ENCODE peak calls at places on chromosomes 4 and X, in ten cellular contexts. V, D, R, G, S, L, I, P, E and B are unnamed samples.

GRCh38 chrX:40644175-40644574 is 3.2 kb downstream of the CXorf38 start:
- DNase-seq in V (no peak), D (no peak), R (peak; percentile 75), G (no peak), S (no peak), L (no peak), I (no peak), P (no peak), E (peak; percentile 66), B (no peak)

GRCh38 chr4:1512738-1513660 is 106.8 kb upstream of the NKX1-1 start:
- DNase-seq in V (peak; percentile 65), D (peak; percentile 77), R (no peak), G (peak; percentile 25), S (no peak), L (no peak), I (peak; percentile 87), P (peak; percentile 49), E (peak; percentile 52), B (peak; percentile 74)

GRCh38 chrX:129981752-129982299 is 609 bp upstream of the BCORL1 start:
- DNase-seq in V (no peak), D (peak; percentile 44), R (no peak), G (no peak), S (no peak), L (no peak), I (no peak), P (no peak), E (no peak), B (peak; percentile 13)

GRCh38 chr4:128291096-128291495 is 3.5 kb upstream of the PGRMC2 start:
- DNase-seq in V (no peak), D (no peak), R (no peak), G (no peak), S (no peak), L (no peak), I (no peak), P (no peak), E (no peak), B (no peak)

GRCh38 chr4:55297346-55297745 is 48.7 kb upstream of the SRD5A3 start:
- DNase-seq in V (peak; percentile 28), D (no peak), R (peak; percentile 26), G (no peak), S (no peak), L (peak; percentile 76), I (peak; percentile 11), P (no peak), E (no peak), B (no peak)

GRCh38 chrX:67614414-67614813 is 70.6 kb downstream of the AR start:
- DNase-seq in V (no peak), D (no peak), R (peak; percentile 55), G (no peak), S (no peak), L (peak; percentile 41), I (no peak), P (no peak), E (peak; percentile 65), B (no peak)

GRCh38 chrX:70755850-70756249 is 152.7 kb downstream of the TEX11 start:
- DNase-seq in V (peak; percentile 48), D (no peak), R (no peak), G (peak; percentile 11), S (no peak), L (no peak), I (no peak), P (no peak), E (no peak), B (no peak)

GRCh38 chrX:110852180-110852579 is 56.6 kb upstream of the CHRDL1 start:
- DNase-seq in V (peak; percentile 13), D (no peak), R (peak; percentile 35), G (peak; percentile 1), S (no peak), L (no peak), I (peak; percentile 19), P (no peak), E (peak; percentile 55), B (no peak)

GRCh38 chrX:39815621-39816020 is 282.1 kb downstream of the BCOR start:
- DNase-seq in V (peak; percentile 88), D (no peak), R (no peak), G (no peak), S (no peak), L (no peak), I (no peak), P (no peak), E (no peak), B (no peak)

GRCh38 chrX:28590394-28590793 is 3.1 kb downstream of the IL1RAPL1 start:
- DNase-seq in V (no peak), D (no peak), R (peak; percentile 53), G (no peak), S (no peak), L (no peak), I (no peak), P (no peak), E (no peak), B (no peak)

GRCh38 chr4:21976166-21976565 is 27.6 kb upstream of the KCNIP4 start:
- DNase-seq in V (no peak), D (no peak), R (no peak), G (no peak), S (no peak), L (no peak), I (no peak), P (no peak), E (no peak), B (no peak)

GRCh38 chr4:169117591-169118081 is 107.6 kb upstream of the CBR4 start:
- DNase-seq in V (no peak), D (no peak), R (peak; percentile 87), G (no peak), S (no peak), L (no peak), I (no peak), P (no peak), E (peak; percentile 81), B (no peak)

GRCh38 chrX:129649268-129650182 is 5.2 kb downstream of the APLN start:
- DNase-seq in V (no peak), D (no peak), R (no peak), G (no peak), S (no peak), L (no peak), I (no peak), P (no peak), E (peak; percentile 80), B (no peak)

GRCh38 chr4:122003335-122003734 is 51.5 kb upstream of the TRPC3 start:
- DNase-seq in V (peak; percentile 86), D (no peak), R (no peak), G (peak; percentile 58), S (no peak), L (no peak), I (peak; percentile 59), P (no peak), E (peak; percentile 12), B (no peak)

GRCh38 chr4:106306561-106306960 is 9.4 kb downstream of the TBCK start:
- DNase-seq in V (no peak), D (no peak), R (no peak), G (no peak), S (no peak), L (no peak), I (no peak), P (no peak), E (no peak), B (no peak)

GRCh38 chrX:12970691-12971202 is 4.2 kb upstream of the TMSB4X start:
- DNase-seq in V (peak; percentile 78), D (no peak), R (peak; percentile 71), G (no peak), S (no peak), L (no peak), I (peak; percentile 79), P (no peak), E (peak; percentile 73), B (no peak)

DNA sequence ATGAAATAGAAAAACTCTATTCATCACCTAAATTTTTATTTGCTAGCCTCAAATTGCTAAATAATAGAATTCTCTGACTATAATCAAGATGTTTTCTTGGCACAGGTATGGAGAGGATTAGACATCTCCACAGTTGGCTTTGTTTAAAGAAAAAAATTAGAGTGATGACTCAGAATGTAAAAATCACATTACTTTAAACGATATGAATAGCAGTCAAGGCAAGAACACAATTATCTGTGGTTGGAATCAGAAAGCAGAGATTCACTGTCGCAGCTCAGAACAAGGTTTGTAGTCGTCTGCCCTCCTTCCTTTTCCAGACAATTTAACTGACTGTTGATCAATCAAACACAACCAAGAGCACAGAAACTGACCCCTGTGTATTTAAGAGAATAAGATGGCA is 32.2 kb upstream of the CCKAR start:
- DNase-seq in V (no peak), D (no peak), R (no peak), G (no peak), S (no peak), L (peak; percentile 36), I (no peak), P (no peak), E (peak; percentile 66), B (no peak)
- H3K27ac ChIP-seq in V (no peak overlapping the region), D (no peak overlapping the region), R (no peak overlapping the region), G (no peak overlapping the region), S (no peak overlapping the region), L (no peak overlapping the region), I (no peak overlapping the region), P (no peak overlapping the region), E (no peak overlapping the region), B (no peak overlapping the region)

GRCh38 chr4:12932203-12932788 is 551.8 kb downstream of the RAB28 start:
- DNase-seq in V (no peak), D (no peak), R (no peak), G (no peak), S (no peak), L (no peak), I (no peak), P (no peak), E (no peak), B (no peak)
- H3K4me1 ChIP-seq in V (no peaks in the 10 kb centered on the region), D (no peaks in the 10 kb centered on the region), R (no peaks in the 10 kb centered on the region), G (no peaks in the 10 kb centered on the region), S (no peaks in the 10 kb centered on the region), L (no peaks in the 10 kb centered on the region), I (peaks cover 15% of the 10 kb centered on the region), P (no peaks in the 10 kb centered on the region), E (no peaks in the 10 kb centered on the region), B (no peaks in the 10 kb centered on the region)

DNA sequence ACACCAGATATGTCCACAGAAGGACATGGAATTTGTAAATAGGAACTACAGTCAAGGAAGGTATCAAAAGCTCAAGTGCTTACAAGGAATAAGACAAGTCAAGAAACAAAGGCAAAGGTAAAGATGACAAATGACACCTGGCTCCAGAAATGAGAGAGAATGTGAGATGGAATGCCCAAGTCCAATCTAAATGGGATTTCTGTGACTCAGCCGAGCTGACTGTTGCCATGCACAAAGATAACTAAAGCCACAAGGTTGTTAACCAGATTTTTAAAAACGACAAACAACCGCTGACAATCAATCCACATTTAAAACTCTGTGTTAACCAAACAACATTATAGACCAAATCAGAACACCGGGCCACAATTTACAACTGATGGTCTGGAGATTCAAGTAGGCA is 1.1 kb downstream of the NFXL1 start:
- DNase-seq in V (peak; percentile 49), D (no peak), R (peak; percentile 26), G (no peak), S (no peak), L (peak; percentile 45), I (peak; percentile 48), P (no peak), E (peak; percentile 60), B (no peak)
- H3K27ac ChIP-seq in V (no peak overlapping the region), D (no peak overlapping the region), R (peak overlapping the region; percentile 76), G (no peak overlapping the region), S (peak overlapping the region; percentile 84), L (peak overlapping the region; percentile 84), I (peak overlapping the region; percentile 90), P (peak overlapping the region; percentile 74), E (peak overlapping the region; percentile 62), B (no peak overlapping the region)

GRCh38 chrX:19569121-19569805 is 54.0 kb upstream of the MAP3K15 start:
- DNase-seq in V (no peak), D (no peak), R (no peak), G (no peak), S (no peak), L (no peak), I (no peak), P (peak; percentile 55), E (no peak), B (peak; percentile 72)
- H3K4me1 ChIP-seq in V (peaks cover 3% of the 10 kb centered on the region), D (no peaks in the 10 kb centered on the region), R (no peaks in the 10 kb centered on the region), G (no peaks in the 10 kb centered on the region), S (no peaks in the 10 kb centered on the region), L (no peaks in the 10 kb centered on the region), I (no peaks in the 10 kb centered on the region), P (peaks cover 9% of the 10 kb centered on the region), E (peaks cover 10% of the 10 kb centered on the region), B (peaks cover 3% of the 10 kb centered on the region)